ENCODE peak calls at places on chromosomes 5 and 9, in six cellular contexts. One of them, this sample, is unnamed.
A peak's percentile ranks its signal among the peaks of the same experiment; 100 is the strongest.

GRCh38 chr9:91037511-91038482 is 236.2 kb downstream of the SYK start:
- DNase-seq in mucosa of descending colon: peak; percentile 71
- DNase-seq in stomach: peak; percentile 88
- DNase-seq in AG04449: no peak
- DNase-seq in uterus: peak; percentile 90
- DNase-seq in OCI-LY7: peak; percentile 11
- DNase-seq in this sample: peak; percentile 55

GRCh38 chr9:109114670-109115069 is 5.1 kb downstream of the TMEM245 start:
- DNase-seq in mucosa of descending colon: no peak
- DNase-seq in stomach: no peak
- DNase-seq in AG04449: no peak
- DNase-seq in uterus: no peak
- DNase-seq in OCI-LY7: no peak
- DNase-seq in this sample: no peak

GRCh38 chr9:126861707-126862460 is 1.4 kb downstream of the ZBTB34 start:
- DNase-seq in mucosa of descending colon: peak; percentile 27
- DNase-seq in stomach: no peak
- DNase-seq in AG04449: no peak
- DNase-seq in uterus: no peak
- DNase-seq in OCI-LY7: peak; percentile 62
- DNase-seq in this sample: no peak

GRCh38 chr5:2751592-2752021 is at the start of gene IRX2:
- DNase-seq in mucosa of descending colon: peak; percentile 58
- DNase-seq in stomach: peak; percentile 93
- DNase-seq in AG04449: peak; percentile 90
- DNase-seq in uterus: no peak
- DNase-seq in OCI-LY7: no peak
- DNase-seq in this sample: peak; percentile 14

GRCh38 chr9:20606637-20607036 is 15.7 kb downstream of the MLLT3 start:
- DNase-seq in mucosa of descending colon: no peak
- DNase-seq in stomach: no peak
- DNase-seq in AG04449: no peak
- DNase-seq in uterus: no peak
- DNase-seq in OCI-LY7: no peak
- DNase-seq in this sample: no peak

GRCh38 chr9:1018121-1018520 is 32.0 kb upstream of the DMRT2 start:
- DNase-seq in mucosa of descending colon: peak; percentile 60
- DNase-seq in stomach: no peak
- DNase-seq in AG04449: no peak
- DNase-seq in uterus: no peak
- DNase-seq in OCI-LY7: peak; percentile 61
- DNase-seq in this sample: no peak

GRCh38 chr5:170159101-170159698 is 53.5 kb downstream of the FOXI1 start:
- DNase-seq in mucosa of descending colon: no peak
- DNase-seq in stomach: no peak
- DNase-seq in AG04449: peak; percentile 59
- DNase-seq in uterus: no peak
- DNase-seq in OCI-LY7: no peak
- DNase-seq in this sample: no peak

GRCh38 chr9:14926941-14927624 is 16.9 kb upstream of the FREM1 start:
- DNase-seq in mucosa of descending colon: no peak
- DNase-seq in stomach: no peak
- DNase-seq in AG04449: no peak
- DNase-seq in uterus: no peak
- DNase-seq in OCI-LY7: no peak
- DNase-seq in this sample: no peak

GRCh38 chr5:65874241-65874640 is 52.1 kb upstream of the ERBIN start:
- DNase-seq in mucosa of descending colon: no peak
- DNase-seq in stomach: no peak
- DNase-seq in AG04449: no peak
- DNase-seq in uterus: no peak
- DNase-seq in OCI-LY7: no peak
- DNase-seq in this sample: no peak

GRCh38 chr5:176533894-176534611 is 3.1 kb downstream of the RNF44 start:
- DNase-seq in mucosa of descending colon: peak; percentile 61
- DNase-seq in stomach: peak; percentile 49
- DNase-seq in AG04449: no peak
- DNase-seq in uterus: no peak
- DNase-seq in OCI-LY7: peak; percentile 77
- DNase-seq in this sample: peak; percentile 68

GRCh38 chr5:131957721-131958483 is 12.4 kb upstream of the MEIKIN start:
- DNase-seq in mucosa of descending colon: no peak
- DNase-seq in stomach: no peak
- DNase-seq in AG04449: no peak
- DNase-seq in uterus: no peak
- DNase-seq in OCI-LY7: no peak
- DNase-seq in this sample: no peak

DNA sequence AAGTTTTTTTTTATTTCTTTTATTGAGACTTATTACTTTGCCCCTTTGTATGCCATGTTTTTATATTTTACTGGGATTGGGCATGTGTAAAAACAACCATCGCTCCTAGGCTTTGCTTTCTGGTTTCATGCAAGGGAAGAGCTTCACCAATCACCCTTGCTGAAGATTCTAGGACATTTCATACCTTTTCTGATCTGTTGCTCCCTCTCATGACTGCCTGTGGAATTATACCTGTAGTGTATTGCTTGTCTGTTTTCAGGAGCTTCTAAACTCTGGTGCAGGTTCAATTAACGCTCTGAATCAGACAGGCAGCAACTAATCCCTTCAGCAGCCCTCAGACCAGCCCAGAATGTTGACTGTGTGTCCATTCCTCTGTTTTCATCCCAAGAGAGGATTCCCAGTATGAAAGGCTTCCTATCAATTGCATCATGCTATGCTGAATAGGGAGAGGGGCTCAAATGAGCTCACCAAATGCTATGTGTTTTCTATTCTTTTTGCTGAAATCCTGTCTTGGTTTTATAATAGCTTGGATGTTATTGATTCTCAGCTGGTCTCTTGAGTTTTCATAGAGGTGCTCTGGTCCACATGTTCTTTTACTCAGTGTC is 572.9 kb upstream of the CDH6 start:
- DNase-seq in mucosa of descending colon: no peak
- DNase-seq in stomach: no peak
- DNase-seq in AG04449: no peak
- DNase-seq in uterus: no peak
- DNase-seq in OCI-LY7: no peak
- DNase-seq in this sample: no peak
- TF ChIP-seq CTCF in mucosa of descending colon: no peak
- TF ChIP-seq CTCF in stomach: no peak
- TF ChIP-seq CTCF in AG04449: no peak
- TF ChIP-seq CTCF in uterus: no peak
- TF ChIP-seq CTCF in OCI-LY7: no peak
- TF ChIP-seq CTCF in this sample: no peak

GRCh38 chr5:73266925-73267775 is 94.2 kb downstream of the TMEM174 start:
- DNase-seq in mucosa of descending colon: no peak
- DNase-seq in stomach: no peak
- DNase-seq in AG04449: no peak
- DNase-seq in uterus: no peak
- DNase-seq in OCI-LY7: no peak
- DNase-seq in this sample: no peak
- H3K4me3 ChIP-seq in mucosa of descending colon: no peak overlapping the region
- H3K4me3 ChIP-seq in stomach: no peak overlapping the region
- H3K4me3 ChIP-seq in AG04449: peak overlapping the region; percentile 9
- H3K4me3 ChIP-seq in uterus: no peak overlapping the region
- H3K4me3 ChIP-seq in OCI-LY7: no peak overlapping the region
- H3K4me3 ChIP-seq in this sample: no peak overlapping the region

GRCh38 chr9:37295796-37296195 is 126.7 kb upstream of the GRHPR start:
- DNase-seq in mucosa of descending colon: no peak
- DNase-seq in stomach: no peak
- DNase-seq in AG04449: no peak
- DNase-seq in uterus: no peak
- DNase-seq in OCI-LY7: peak; percentile 78
- DNase-seq in this sample: no peak

GRCh38 chr9:37292896-37293295 is 129.6 kb upstream of the GRHPR start:
- DNase-seq in mucosa of descending colon: no peak
- DNase-seq in stomach: no peak
- DNase-seq in AG04449: no peak
- DNase-seq in uterus: no peak
- DNase-seq in OCI-LY7: no peak
- DNase-seq in this sample: no peak

GRCh38 chr9:37293664-37294524 is 128.6 kb upstream of the GRHPR start:
- DNase-seq in mucosa of descending colon: no peak
- DNase-seq in stomach: no peak
- DNase-seq in AG04449: no peak
- DNase-seq in uterus: no peak
- DNase-seq in OCI-LY7: peak; percentile 97
- DNase-seq in this sample: no peak

GRCh38 chr9:37297592-37297991 is 124.9 kb upstream of the GRHPR start:
- DNase-seq in mucosa of descending colon: no peak
- DNase-seq in stomach: no peak
- DNase-seq in AG04449: no peak
- DNase-seq in uterus: no peak
- DNase-seq in OCI-LY7: peak; percentile 54
- DNase-seq in this sample: no peak

GRCh38 chr9:37295178-37295577 is 127.3 kb upstream of the GRHPR start:
- DNase-seq in mucosa of descending colon: no peak
- DNase-seq in stomach: no peak
- DNase-seq in AG04449: no peak
- DNase-seq in uterus: no peak
- DNase-seq in OCI-LY7: no peak
- DNase-seq in this sample: no peak
- TF ChIP-seq CTCF in mucosa of descending colon: no peak
- TF ChIP-seq CTCF in stomach: no peak
- TF ChIP-seq CTCF in AG04449: no peak
- TF ChIP-seq CTCF in uterus: no peak
- TF ChIP-seq CTCF in OCI-LY7: no peak
- TF ChIP-seq CTCF in this sample: no peak

GRCh38 chr9:72932669-72933068 is 20.2 kb downstream of the ALDH1A1 start:
- DNase-seq in mucosa of descending colon: no peak
- DNase-seq in stomach: no peak
- DNase-seq in AG04449: no peak
- DNase-seq in uterus: no peak
- DNase-seq in OCI-LY7: no peak
- DNase-seq in this sample: no peak
- H3K4me3 ChIP-seq in mucosa of descending colon: no peak overlapping the region
- H3K4me3 ChIP-seq in stomach: no peak overlapping the region
- H3K4me3 ChIP-seq in AG04449: no peak overlapping the region
- H3K4me3 ChIP-seq in uterus: no peak overlapping the region
- H3K4me3 ChIP-seq in OCI-LY7: no peak overlapping the region
- H3K4me3 ChIP-seq in this sample: no peak overlapping the region

GRCh38 chr9:113638916-113639315 is 175.4 kb downstream of the RGS3 start:
- DNase-seq in mucosa of descending colon: no peak
- DNase-seq in stomach: no peak
- DNase-seq in AG04449: no peak
- DNase-seq in uterus: no peak
- DNase-seq in OCI-LY7: no peak
- DNase-seq in this sample: no peak

GRCh38 chr9:113640418-113640817 is 176.9 kb downstream of the RGS3 start:
- DNase-seq in mucosa of descending colon: no peak
- DNase-seq in stomach: no peak
- DNase-seq in AG04449: no peak
- DNase-seq in uterus: no peak
- DNase-seq in OCI-LY7: no peak
- DNase-seq in this sample: no peak

GRCh38 chr9:113636693-113637092 is 173.2 kb downstream of the RGS3 start:
- DNase-seq in mucosa of descending colon: no peak
- DNase-seq in stomach: no peak
- DNase-seq in AG04449: no peak
- DNase-seq in uterus: no peak
- DNase-seq in OCI-LY7: no peak
- DNase-seq in this sample: no peak

GRCh38 chr9:113636165-113636564 is 172.6 kb downstream of the RGS3 start:
- DNase-seq in mucosa of descending colon: no peak
- DNase-seq in stomach: no peak
- DNase-seq in AG04449: no peak
- DNase-seq in uterus: no peak
- DNase-seq in OCI-LY7: no peak
- DNase-seq in this sample: no peak

DNA sequence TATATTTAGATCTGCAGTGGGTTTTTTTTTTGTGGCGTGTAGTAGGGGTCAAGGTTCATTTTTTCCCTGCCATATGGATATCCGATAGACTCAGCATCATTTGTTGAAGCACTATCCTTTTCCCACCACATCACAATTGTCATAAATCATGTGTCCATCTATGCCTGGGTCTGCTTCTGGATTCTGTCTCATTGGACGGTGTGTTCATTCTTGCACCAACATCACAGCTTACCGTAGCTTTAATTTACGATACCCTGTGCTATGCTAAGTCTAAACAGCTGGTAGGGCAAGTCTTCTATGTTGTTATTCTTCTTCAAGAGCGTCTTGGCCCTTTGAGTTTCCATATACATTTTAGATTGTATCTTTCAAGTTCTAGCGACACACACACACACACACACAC is 175.0 kb downstream of the RGS3 start:
- DNase-seq in mucosa of descending colon: no peak
- DNase-seq in stomach: no peak
- DNase-seq in AG04449: no peak
- DNase-seq in uterus: no peak
- DNase-seq in OCI-LY7: no peak
- DNase-seq in this sample: no peak
- TF ChIP-seq CTCF in mucosa of descending colon: no peak
- TF ChIP-seq CTCF in stomach: no peak
- TF ChIP-seq CTCF in AG04449: no peak
- TF ChIP-seq CTCF in uterus: no peak
- TF ChIP-seq CTCF in OCI-LY7: no peak
- TF ChIP-seq CTCF in this sample: no peak

GRCh38 chr5:145833616-145834200 is 1.4 kb downstream of the PRELID2 start:
- DNase-seq in mucosa of descending colon: no peak
- DNase-seq in stomach: no peak
- DNase-seq in AG04449: no peak
- DNase-seq in uterus: no peak
- DNase-seq in OCI-LY7: no peak
- DNase-seq in this sample: no peak

GRCh38 chr5:145834917-145835838 is at the start of gene PRELID2:
- DNase-seq in mucosa of descending colon: peak; percentile 97
- DNase-seq in stomach: peak; percentile 94
- DNase-seq in AG04449: no peak
- DNase-seq in uterus: peak; percentile 86
- DNase-seq in OCI-LY7: peak; percentile 29
- DNase-seq in this sample: peak; percentile 64

GRCh38 chr5:145835839-145836222 is 689 bp upstream of the PRELID2 start:
- DNase-seq in mucosa of descending colon: peak; percentile 40
- DNase-seq in stomach: no peak
- DNase-seq in AG04449: no peak
- DNase-seq in uterus: no peak
- DNase-seq in OCI-LY7: no peak
- DNase-seq in this sample: no peak

GRCh38 chr5:145838276-145838675 is 3.1 kb upstream of the PRELID2 start:
- DNase-seq in mucosa of descending colon: no peak
- DNase-seq in stomach: peak; percentile 58
- DNase-seq in AG04449: no peak
- DNase-seq in uterus: no peak
- DNase-seq in OCI-LY7: no peak
- DNase-seq in this sample: no peak

GRCh38 chr5:145834554-145834916 is 607 bp downstream of the PRELID2 start:
- DNase-seq in mucosa of descending colon: no peak
- DNase-seq in stomach: no peak
- DNase-seq in AG04449: no peak
- DNase-seq in uterus: no peak
- DNase-seq in OCI-LY7: no peak
- DNase-seq in this sample: no peak
- H3K4me3 ChIP-seq in mucosa of descending colon: peak overlapping the region; percentile 55
- H3K4me3 ChIP-seq in stomach: peak overlapping the region; percentile 78
- H3K4me3 ChIP-seq in AG04449: peak overlapping the region; percentile 73
- H3K4me3 ChIP-seq in uterus: peak overlapping the region; percentile 78
- H3K4me3 ChIP-seq in OCI-LY7: peak overlapping the region; percentile 61
- H3K4me3 ChIP-seq in this sample: peak overlapping the region; percentile 68

DNA sequence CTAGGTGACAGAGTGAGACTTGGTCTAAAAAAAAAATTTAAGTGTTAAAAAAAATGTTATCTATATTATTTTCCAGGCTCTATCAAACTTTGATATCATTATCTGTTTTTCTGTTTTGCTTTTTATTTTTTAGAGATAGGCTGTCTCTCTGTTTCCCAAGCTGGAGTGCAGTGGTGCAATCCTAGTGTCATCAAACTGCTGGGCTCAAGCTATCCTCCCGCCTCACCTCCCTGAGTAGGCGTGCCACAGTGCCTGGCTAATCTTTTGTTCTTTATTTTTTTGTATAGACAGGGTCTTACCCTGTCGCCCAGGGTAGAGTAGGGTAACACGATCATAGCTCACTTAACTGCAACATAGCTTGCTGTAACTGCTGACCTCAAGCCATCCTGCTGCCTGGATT is 14.4 kb downstream of the SEC24A start:
- DNase-seq in mucosa of descending colon: no peak
- DNase-seq in stomach: no peak
- DNase-seq in AG04449: no peak
- DNase-seq in uterus: no peak
- DNase-seq in OCI-LY7: no peak
- DNase-seq in this sample: no peak
- TF ChIP-seq CTCF in mucosa of descending colon: no peak
- TF ChIP-seq CTCF in stomach: no peak
- TF ChIP-seq CTCF in AG04449: no peak
- TF ChIP-seq CTCF in uterus: no peak
- TF ChIP-seq CTCF in OCI-LY7: no peak
- TF ChIP-seq CTCF in this sample: no peak

This sample was measured in gastrocnemius medialis.